ENCODE peak calls at places on chromosomes 13 and 19, in six cellular contexts. One of them, this sample, is unnamed.

GRCh38 chr19:38617283-38617763 is 430 bp downstream of the MAP4K1 start:
- DNase-seq in IMR-90: no peak
- DNase-seq in Caco-2: no peak
- DNase-seq in AG09319: no peak
- DNase-seq in cardiac muscle cell: no peak
- DNase-seq in dorsolateral prefrontal cortex: no peak
- DNase-seq in this sample: no peak

GRCh38 chr19:1730157-1730556 is 23.1 kb upstream of the ONECUT3 start:
- DNase-seq in IMR-90: no peak
- DNase-seq in Caco-2: no peak
- DNase-seq in AG09319: no peak
- DNase-seq in cardiac muscle cell: no peak
- DNase-seq in dorsolateral prefrontal cortex: no peak
- DNase-seq in this sample: no peak

GRCh38 chr19:54211214-54211613 is 10.6 kb downstream of the RPS9 start:
- DNase-seq in IMR-90: no peak
- DNase-seq in Caco-2: no peak
- DNase-seq in AG09319: no peak
- DNase-seq in cardiac muscle cell: no peak
- DNase-seq in dorsolateral prefrontal cortex: no peak
- DNase-seq in this sample: no peak

GRCh38 chr13:75788494-75788991 is 152.4 kb downstream of the LMO7 start:
- DNase-seq in IMR-90: peak
- DNase-seq in Caco-2: no peak
- DNase-seq in AG09319: peak
- DNase-seq in cardiac muscle cell: peak
- DNase-seq in dorsolateral prefrontal cortex: no peak
- DNase-seq in this sample: no peak

GRCh38 chr19:7492142-7493055 is 3.6 kb upstream of the PEX11G start:
- DNase-seq in IMR-90: no peak
- DNase-seq in Caco-2: no peak
- DNase-seq in AG09319: no peak
- DNase-seq in cardiac muscle cell: peak
- DNase-seq in dorsolateral prefrontal cortex: no peak
- DNase-seq in this sample: no peak

GRCh38 chr13:56850852-56851251 is 289.9 kb upstream of the PRR20A start:
- DNase-seq in IMR-90: no peak
- DNase-seq in Caco-2: no peak
- DNase-seq in AG09319: no peak
- DNase-seq in cardiac muscle cell: no peak
- DNase-seq in dorsolateral prefrontal cortex: no peak
- DNase-seq in this sample: no peak

GRCh38 chr19:7888145-7888825 is at the start of gene LRRC8E:
- DNase-seq in IMR-90: peak
- DNase-seq in Caco-2: peak
- DNase-seq in AG09319: no peak
- DNase-seq in cardiac muscle cell: peak
- DNase-seq in dorsolateral prefrontal cortex: no peak
- DNase-seq in this sample: no peak

GRCh38 chr13:106340249-106340648 is 195.2 kb downstream of the EFNB2 start:
- DNase-seq in IMR-90: no peak
- DNase-seq in Caco-2: no peak
- DNase-seq in AG09319: no peak
- DNase-seq in cardiac muscle cell: no peak
- DNase-seq in dorsolateral prefrontal cortex: no peak
- DNase-seq in this sample: no peak

GRCh38 chr13:112066624-112067004 is 335 bp upstream of the SOX1 start:
- DNase-seq in IMR-90: no peak
- DNase-seq in Caco-2: peak
- DNase-seq in AG09319: no peak
- DNase-seq in cardiac muscle cell: peak
- DNase-seq in dorsolateral prefrontal cortex: peak
- DNase-seq in this sample: no peak

GRCh38 chr19:38989066-38989605 is 13.6 kb upstream of the FBXO17 start:
- DNase-seq in IMR-90: no peak
- DNase-seq in Caco-2: no peak
- DNase-seq in AG09319: no peak
- DNase-seq in cardiac muscle cell: no peak
- DNase-seq in dorsolateral prefrontal cortex: no peak
- DNase-seq in this sample: no peak

GRCh38 chr19:16518483-16519229 is 22.5 kb downstream of the C19orf44 start:
- DNase-seq in IMR-90: no peak
- DNase-seq in Caco-2: no peak
- DNase-seq in AG09319: no peak
- DNase-seq in cardiac muscle cell: no peak
- DNase-seq in dorsolateral prefrontal cortex: no peak
- DNase-seq in this sample: no peak

GRCh38 chr19:17757125-17757524 is 5.8 kb downstream of the FCHO1 start:
- DNase-seq in IMR-90: peak
- DNase-seq in Caco-2: no peak
- DNase-seq in AG09319: no peak
- DNase-seq in cardiac muscle cell: peak
- DNase-seq in dorsolateral prefrontal cortex: peak
- DNase-seq in this sample: no peak

GRCh38 chr13:110334256-110334655 is 27.2 kb downstream of the COL4A2 start:
- DNase-seq in IMR-90: peak
- DNase-seq in Caco-2: no peak
- DNase-seq in AG09319: no peak
- DNase-seq in cardiac muscle cell: no peak
- DNase-seq in dorsolateral prefrontal cortex: no peak
- DNase-seq in this sample: no peak

GRCh38 chr19:4559569-4559968 is at the start of gene SEMA6B:
- DNase-seq in IMR-90: no peak
- DNase-seq in Caco-2: no peak
- DNase-seq in AG09319: no peak
- DNase-seq in cardiac muscle cell: peak
- DNase-seq in dorsolateral prefrontal cortex: no peak
- DNase-seq in this sample: no peak

GRCh38 chr19:17424743-17425365 is 5.0 kb downstream of the MVB12A start:
- DNase-seq in IMR-90: peak
- DNase-seq in Caco-2: peak
- DNase-seq in AG09319: no peak
- DNase-seq in cardiac muscle cell: peak
- DNase-seq in dorsolateral prefrontal cortex: peak
- DNase-seq in this sample: peak

GRCh38 chr19:19538077-19538764 is at the start of gene CILP2:
- DNase-seq in IMR-90: no peak
- DNase-seq in Caco-2: peak
- DNase-seq in AG09319: no peak
- DNase-seq in cardiac muscle cell: peak
- DNase-seq in dorsolateral prefrontal cortex: no peak
- DNase-seq in this sample: no peak

GRCh38 chr13:49569993-49570689 is 15.2 kb downstream of the RCBTB1 start:
- DNase-seq in IMR-90: no peak
- DNase-seq in Caco-2: no peak
- DNase-seq in AG09319: no peak
- DNase-seq in cardiac muscle cell: no peak
- DNase-seq in dorsolateral prefrontal cortex: no peak
- DNase-seq in this sample: peak

GRCh38 chr13:102978168-102978567 is 88.0 kb downstream of the SLC10A2 start:
- DNase-seq in IMR-90: no peak
- DNase-seq in Caco-2: no peak
- DNase-seq in AG09319: no peak
- DNase-seq in cardiac muscle cell: peak
- DNase-seq in dorsolateral prefrontal cortex: no peak
- DNase-seq in this sample: no peak

GRCh38 chr13:64534302-64534701 is 2695.8 kb downstream of the PCDH9 start:
- DNase-seq in IMR-90: no peak
- DNase-seq in Caco-2: no peak
- DNase-seq in AG09319: no peak
- DNase-seq in cardiac muscle cell: no peak
- DNase-seq in dorsolateral prefrontal cortex: no peak
- DNase-seq in this sample: no peak

GRCh38 chr13:48653074-48654054 is at the start of gene CYSLTR2:
- DNase-seq in IMR-90: peak
- DNase-seq in Caco-2: no peak
- DNase-seq in AG09319: no peak
- DNase-seq in cardiac muscle cell: peak
- DNase-seq in dorsolateral prefrontal cortex: no peak
- DNase-seq in this sample: no peak

GRCh38 chr13:23707674-23708073 is 137.5 kb downstream of the TNFRSF19 start:
- DNase-seq in IMR-90: peak
- DNase-seq in Caco-2: peak
- DNase-seq in AG09319: no peak
- DNase-seq in cardiac muscle cell: peak
- DNase-seq in dorsolateral prefrontal cortex: no peak
- DNase-seq in this sample: no peak

GRCh38 chr19:19321143-19321577 is 531 bp downstream of the MAU2 start:
- DNase-seq in IMR-90: no peak
- DNase-seq in Caco-2: peak
- DNase-seq in AG09319: no peak
- DNase-seq in cardiac muscle cell: no peak
- DNase-seq in dorsolateral prefrontal cortex: no peak
- DNase-seq in this sample: no peak

GRCh38 chr13:67064920-67065319 is 165.2 kb downstream of the PCDH9 start:
- DNase-seq in IMR-90: no peak
- DNase-seq in Caco-2: no peak
- DNase-seq in AG09319: no peak
- DNase-seq in cardiac muscle cell: no peak
- DNase-seq in dorsolateral prefrontal cortex: no peak
- DNase-seq in this sample: no peak

GRCh38 chr19:10812902-10813404 is 23.1 kb downstream of the TMED1 start:
- DNase-seq in IMR-90: peak
- DNase-seq in Caco-2: no peak
- DNase-seq in AG09319: peak
- DNase-seq in cardiac muscle cell: peak
- DNase-seq in dorsolateral prefrontal cortex: peak
- DNase-seq in this sample: no peak

GRCh38 chr13:45122941-45123340 is 2.6 kb downstream of the GTF2F2 start:
- DNase-seq in IMR-90: no peak
- DNase-seq in Caco-2: no peak
- DNase-seq in AG09319: no peak
- DNase-seq in cardiac muscle cell: no peak
- DNase-seq in dorsolateral prefrontal cortex: no peak
- DNase-seq in this sample: no peak

GRCh38 chr13:54133721-54134120 is 1105.1 kb downstream of the OLFM4 start:
- DNase-seq in IMR-90: no peak
- DNase-seq in Caco-2: no peak
- DNase-seq in AG09319: no peak
- DNase-seq in cardiac muscle cell: no peak
- DNase-seq in dorsolateral prefrontal cortex: no peak
- DNase-seq in this sample: no peak

GRCh38 chr13:113433391-113433916 is 19.8 kb downstream of the ADPRHL1 start:
- DNase-seq in IMR-90: no peak
- DNase-seq in Caco-2: no peak
- DNase-seq in AG09319: no peak
- DNase-seq in cardiac muscle cell: no peak
- DNase-seq in dorsolateral prefrontal cortex: no peak
- DNase-seq in this sample: no peak

GRCh38 chr19:45352471-45352870 is 11.9 kb downstream of the KLC3 start:
- DNase-seq in IMR-90: no peak
- DNase-seq in Caco-2: no peak
- DNase-seq in AG09319: no peak
- DNase-seq in cardiac muscle cell: no peak
- DNase-seq in dorsolateral prefrontal cortex: no peak
- DNase-seq in this sample: no peak

GRCh38 chr19:38792250-38793111 is 3.5 kb downstream of the LGALS7B start:
- DNase-seq in IMR-90: no peak
- DNase-seq in Caco-2: no peak
- DNase-seq in AG09319: no peak
- DNase-seq in cardiac muscle cell: peak
- DNase-seq in dorsolateral prefrontal cortex: no peak
- DNase-seq in this sample: peak

GRCh38 chr13:105196052-105196451 is 1339.4 kb downstream of the EFNB2 start:
- DNase-seq in IMR-90: peak
- DNase-seq in Caco-2: peak
- DNase-seq in AG09319: no peak
- DNase-seq in cardiac muscle cell: peak
- DNase-seq in dorsolateral prefrontal cortex: no peak
- DNase-seq in this sample: no peak

GRCh38 chr19:1449467-1450442 is at the start of gene APC2:
- DNase-seq in IMR-90: peak
- DNase-seq in Caco-2: no peak
- DNase-seq in AG09319: no peak
- DNase-seq in cardiac muscle cell: no peak
- DNase-seq in dorsolateral prefrontal cortex: peak
- DNase-seq in this sample: no peak

GRCh38 chr13:52070929-52071523 is 46.5 kb downstream of the UTP14C start:
- DNase-seq in IMR-90: peak
- DNase-seq in Caco-2: peak
- DNase-seq in AG09319: no peak
- DNase-seq in cardiac muscle cell: peak
- DNase-seq in dorsolateral prefrontal cortex: no peak
- DNase-seq in this sample: no peak
- TF ChIP-seq CTCF in IMR-90: peak
- TF ChIP-seq CTCF in Caco-2: no peak
- TF ChIP-seq CTCF in AG09319: peak
- TF ChIP-seq CTCF in cardiac muscle cell: peak
- TF ChIP-seq CTCF in dorsolateral prefrontal cortex: no peak
- TF ChIP-seq CTCF in this sample: peak

DNA sequence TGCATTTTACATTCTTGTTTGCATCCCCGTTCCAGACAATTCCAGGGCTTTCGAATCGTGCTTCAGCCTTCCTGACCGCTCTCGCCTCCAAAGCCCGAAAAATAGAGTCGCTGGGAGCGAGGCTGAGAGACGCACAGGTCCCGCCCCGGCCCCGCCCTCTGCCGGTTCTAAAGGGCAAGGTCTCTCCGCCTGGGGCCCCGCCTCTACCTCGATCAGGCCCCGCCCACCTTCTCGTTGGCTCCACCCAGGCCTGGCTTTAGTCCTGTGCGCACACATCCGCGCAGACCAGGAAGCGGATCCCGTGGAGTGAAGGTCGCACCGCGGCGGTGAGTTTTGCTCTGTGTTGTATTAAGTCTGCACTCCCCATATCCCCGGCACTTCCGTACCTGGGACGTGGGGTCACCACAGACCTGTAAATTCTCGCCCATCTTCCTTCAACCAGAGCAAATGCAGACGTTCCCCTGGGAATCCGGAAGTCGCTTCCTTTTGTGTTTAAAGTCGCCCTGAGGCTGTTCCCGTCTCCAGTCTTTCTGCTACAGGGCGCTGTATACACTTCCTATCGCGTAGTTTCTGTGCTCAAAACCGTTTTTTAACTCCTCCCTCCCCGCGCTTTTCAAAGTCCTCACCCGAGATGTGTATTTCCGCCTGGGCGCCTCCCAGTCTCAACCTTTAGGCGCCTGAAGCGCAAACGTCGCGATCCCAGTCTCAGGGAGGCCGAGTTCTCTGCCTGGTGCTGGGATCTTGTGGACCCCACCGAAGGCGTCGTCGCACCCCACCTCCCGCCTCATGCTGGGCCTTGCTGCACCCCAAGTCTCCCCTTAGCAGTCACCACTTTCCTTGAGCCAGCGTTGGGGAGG is at the start of gene ZNF701:
- DNase-seq in IMR-90: peak
- DNase-seq in Caco-2: peak
- DNase-seq in AG09319: peak
- DNase-seq in cardiac muscle cell: peak
- DNase-seq in dorsolateral prefrontal cortex: peak
- DNase-seq in this sample: peak
- TF ChIP-seq CTCF in IMR-90: peak
- TF ChIP-seq CTCF in Caco-2: peak
- TF ChIP-seq CTCF in AG09319: peak
- TF ChIP-seq CTCF in cardiac muscle cell: peak
- TF ChIP-seq CTCF in dorsolateral prefrontal cortex: peak
- TF ChIP-seq CTCF in this sample: no peak

GRCh38 chr13:47291116-47291656 is 394.3 kb upstream of the HTR2A start:
- DNase-seq in IMR-90: no peak
- DNase-seq in Caco-2: no peak
- DNase-seq in AG09319: no peak
- DNase-seq in cardiac muscle cell: no peak
- DNase-seq in dorsolateral prefrontal cortex: no peak
- DNase-seq in this sample: no peak
- TF ChIP-seq CTCF in IMR-90: no peak
- TF ChIP-seq CTCF in Caco-2: no peak
- TF ChIP-seq CTCF in AG09319: no peak
- TF ChIP-seq CTCF in cardiac muscle cell: no peak
- TF ChIP-seq CTCF in dorsolateral prefrontal cortex: no peak
- TF ChIP-seq CTCF in this sample: no peak

GRCh38 chr13:79642596-79642995 is 161.6 kb downstream of the NDFIP2 start:
- DNase-seq in IMR-90: no peak
- DNase-seq in Caco-2: no peak
- DNase-seq in AG09319: no peak
- DNase-seq in cardiac muscle cell: no peak
- DNase-seq in dorsolateral prefrontal cortex: no peak
- DNase-seq in this sample: no peak
- TF ChIP-seq CTCF in IMR-90: no peak
- TF ChIP-seq CTCF in Caco-2: no peak
- TF ChIP-seq CTCF in AG09319: no peak
- TF ChIP-seq CTCF in cardiac muscle cell: no peak
- TF ChIP-seq CTCF in dorsolateral prefrontal cortex: no peak
- TF ChIP-seq CTCF in this sample: no peak

This sample was measured in GM06990.